ENCODE peak calls at places on chromosome 7, in four cellular contexts. Z is Panc1; P is stimulated activated CD4-positive, alpha-beta T cell treated with anti-CD3 and anti-CD28 coated beads, TNF-alpha, amount 100 ng/mL, for 1 hour; D is astrocyte of the spinal cord. R is an unnamed sample.

GRCh38 chr7:119197872-119198527 is 973.5 kb downstream of the ANKRD7 start:
- DNase-seq in P (no peak), Z (peak), D (peak), R (peak)

GRCh38 chr7:79787101-79787500 is 333.6 kb upstream of the MAGI2 start:
- DNase-seq in D (no peak), Z (no peak), P (no peak), R (no peak)

GRCh38 chr7:8277394-8277982 is 15.5 kb upstream of the ICA1 start:
- DNase-seq in D (no peak), P (no peak), Z (peak), R (no peak)

GRCh38 chr7:5630670-5631069 is 150.8 kb downstream of the RNF216 start:
- DNase-seq in D (no peak), P (no peak), Z (no peak), R (peak)

GRCh38 chr7:7114575-7115291 is 67.6 kb upstream of the C1GALT1 start:
- DNase-seq in Z (no peak), D (no peak), P (no peak), R (no peak)

GRCh38 chr7:21884496-21884895 is 61.2 kb downstream of the CDCA7L start:
- DNase-seq in Z (no peak), P (no peak), D (no peak), R (no peak)

GRCh38 chr7:128906001-128906765 is 4.3 kb downstream of the KCP start:
- DNase-seq in D (no peak), Z (no peak), P (no peak), R (no peak)

GRCh38 chr7:105924950-105925349 is 38.1 kb upstream of the CDHR3 start:
- DNase-seq in P (no peak), Z (no peak), D (no peak), R (no peak)

GRCh38 chr7:101174322-101174854 is 5.7 kb downstream of the NAT16 start:
- DNase-seq in Z (no peak), D (no peak), P (no peak), R (no peak)

GRCh38 chr7:157434231-157434630 is 97.4 kb downstream of the DNAJB6 start:
- DNase-seq in Z (no peak), P (no peak), D (no peak), R (no peak)

GRCh38 chr7:22116451-22117027 is 170.8 kb upstream of the CDCA7L start:
- DNase-seq in D (no peak), Z (no peak), P (no peak), R (no peak)

GRCh38 chr7:97064972-97065587 is 40.4 kb upstream of the DLX5 start:
- DNase-seq in P (no peak), D (peak), Z (peak), R (peak)

GRCh38 chr7:135856356-135857144 is 107.9 kb upstream of the FAM180A start:
- DNase-seq in Z (no peak), D (peak), P (no peak), R (peak)

GRCh38 chr7:82044497-82045080 is 274.7 kb upstream of the HGF start:
- DNase-seq in Z (peak), P (no peak), D (peak), R (peak)

GRCh38 chr7:138317044-138317596 is 142.9 kb upstream of the TRIM24 start:
- DNase-seq in P (no peak), Z (no peak), D (no peak), R (no peak)

GRCh38 chr7:146902728-146903127 is 786.1 kb downstream of the CNTNAP2 start:
- DNase-seq in D (no peak), Z (no peak), P (no peak), R (no peak)